ENCODE peak calls at places on chromosomes 7 and 10, in five cellular contexts. R, C, L, S and H are unnamed samples.

GRCh38 chr10:70773965-70774809 is 11.0 kb downstream of the TBATA start:
- DNase-seq in C (no peak), R (no peak), S (peak; percentile 54), L (no peak), H (no peak)

GRCh38 chr7:115359119-115359518 is 437.2 kb downstream of the MDFIC start:
- DNase-seq in L (no peak), S (no peak), R (no peak), C (no peak), H (no peak)

GRCh38 chr7:30148951-30149459 is 14.2 kb downstream of the MTURN start:
- DNase-seq in R (no peak), S (peak; percentile 87), C (no peak), L (no peak), H (no peak)

GRCh38 chr10:78914060-78914378 is 154.7 kb upstream of the ZMIZ1 start:
- DNase-seq in R (no peak), S (peak; percentile 71), C (no peak), L (no peak), H (no peak)

GRCh38 chr7:71843677-71844076 is 568.5 kb downstream of the CALN1 start:
- DNase-seq in L (no peak), C (no peak), S (no peak), R (no peak), H (no peak)

GRCh38 chr7:93890041-93890463 is 501 bp downstream of the TFPI2 start:
- DNase-seq in C (peak; percentile 37), S (peak; percentile 75), L (no peak), R (no peak), H (no peak)

GRCh38 chr7:23530901-23531793 is 634 bp downstream of the TRA2A start:
- DNase-seq in R (peak; percentile 50), S (peak; percentile 91), L (no peak), C (no peak), H (peak; percentile 81)

GRCh38 chr7:11346312-11346711 is 372.6 kb downstream of the PHF14 start:
- DNase-seq in R (no peak), L (no peak), C (no peak), S (no peak), H (no peak)

GRCh38 chr7:15801041-15801440 is 114.6 kb upstream of the MEOX2 start:
- DNase-seq in L (no peak), R (no peak), C (no peak), S (no peak), H (no peak)

GRCh38 chr7:46969303-46970130 is 612.4 kb downstream of the TNS3 start:
- DNase-seq in C (no peak), R (peak; percentile 52), L (no peak), S (no peak), H (no peak)

GRCh38 chr7:132234751-132235150 is 341.5 kb downstream of the PLXNA4 start:
- DNase-seq in C (no peak), S (peak; percentile 6), L (no peak), R (no peak), H (no peak)

GRCh38 chr10:65805993-65806392 is 1119.8 kb upstream of the LRRTM3 start:
- DNase-seq in S (no peak), C (no peak), L (no peak), R (no peak), H (no peak)

GRCh38 chr7:100489824-100490223 is 6.1 kb downstream of the NYAP1 start:
- DNase-seq in R (no peak), C (no peak), S (no peak), L (no peak), H (no peak)

GRCh38 chr7:76244781-76245391 is 43.2 kb downstream of the SRRM3 start:
- DNase-seq in R (no peak), L (no peak), S (no peak), C (no peak), H (no peak)

GRCh38 chr7:127392182-127392565 is 334 bp downstream of the ZNF800 start:
- DNase-seq in C (peak; percentile 67), L (no peak), S (peak; percentile 95), R (peak; percentile 62), H (peak; percentile 51)

GRCh38 chr10:102384053-102384452 is 11.5 kb upstream of the NFKB2 start:
- DNase-seq in S (peak; percentile 10), L (no peak), R (peak; percentile 11), C (no peak), H (no peak)

GRCh38 chr10:106147050-106147449 is 1017.5 kb downstream of the SORCS1 start:
- DNase-seq in S (no peak), C (no peak), R (no peak), L (no peak), H (no peak)

GRCh38 chr7:149664666-149665065 is 108.7 kb downstream of the ZNF467 start:
- DNase-seq in S (no peak), C (no peak), R (no peak), L (no peak), H (no peak)

GRCh38 chr10:110404825-110405224 is 92.9 kb upstream of the DUSP5 start:
- DNase-seq in R (no peak), C (no peak), L (no peak), S (no peak), H (no peak)

GRCh38 chr7:129612112-129613015 is 844 bp downstream of the NRF1 start:
- DNase-seq in L (no peak), R (peak; percentile 49), S (peak; percentile 90), C (peak; percentile 55), H (peak; percentile 74)

GRCh38 chr7:103851357-103851756 is 138.1 kb downstream of the RELN start:
- DNase-seq in C (no peak), L (no peak), R (no peak), S (no peak), H (no peak)

DNA sequence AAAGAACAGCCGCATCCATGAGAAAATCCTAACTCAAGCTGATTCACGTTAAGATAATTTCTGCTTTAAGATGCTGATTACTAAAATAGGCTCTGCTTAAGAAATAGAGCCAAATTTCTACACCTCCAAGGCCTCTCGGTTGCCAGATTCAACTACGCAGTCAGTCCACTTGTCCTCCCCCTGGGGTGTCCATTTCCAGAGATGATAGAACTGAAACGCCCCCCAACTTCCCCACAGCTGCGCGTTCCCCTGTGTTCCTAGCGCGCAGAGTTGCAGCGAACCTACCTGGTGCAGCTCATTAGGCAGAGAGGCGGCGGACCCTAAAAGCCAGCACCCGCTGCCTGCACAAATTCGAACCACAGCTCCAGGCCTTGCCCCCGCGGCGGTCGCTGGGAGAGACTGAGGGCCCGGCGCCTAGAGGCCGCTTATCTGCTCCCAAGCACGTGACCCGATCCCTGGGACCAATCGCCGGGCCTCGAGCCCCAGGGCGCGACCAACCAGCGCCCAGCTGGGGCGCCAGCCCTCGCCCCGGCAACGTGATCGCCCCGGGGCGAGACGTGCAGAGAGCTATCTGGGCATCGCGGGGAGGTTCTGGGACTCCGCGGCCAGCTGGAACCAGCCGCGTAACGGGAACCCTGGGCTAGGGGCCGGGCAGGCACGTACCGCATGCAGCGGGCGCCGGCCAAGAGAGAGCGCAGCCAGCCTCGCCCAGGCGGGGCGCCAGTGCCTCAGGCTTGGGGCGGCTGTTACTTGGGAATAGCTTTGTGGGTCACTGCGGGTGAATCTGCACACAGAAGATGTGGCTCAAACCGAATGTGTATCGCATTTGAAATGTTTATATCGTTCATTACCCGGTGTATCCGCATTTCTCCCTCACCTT is at the start of gene PPP1R3C:
- DNase-seq in C (peak; percentile 92), R (peak; percentile 79), S (peak; percentile 86), L (no peak), H (peak; percentile 82)
- TF ChIP-seq POLR2A in C (peak; percentile 97), R (peak; percentile 64), S (no peak), L (no peak), H (no peak)

GRCh38 chr7:7765422-7765821 is 47.0 kb upstream of the RPA3 start:
- DNase-seq in S (no peak), L (no peak), R (no peak), C (no peak), H (no peak)
- TF ChIP-seq CTCF in S (no peak), L (no peak), R (no peak), C (no peak), H (no peak)

DNA sequence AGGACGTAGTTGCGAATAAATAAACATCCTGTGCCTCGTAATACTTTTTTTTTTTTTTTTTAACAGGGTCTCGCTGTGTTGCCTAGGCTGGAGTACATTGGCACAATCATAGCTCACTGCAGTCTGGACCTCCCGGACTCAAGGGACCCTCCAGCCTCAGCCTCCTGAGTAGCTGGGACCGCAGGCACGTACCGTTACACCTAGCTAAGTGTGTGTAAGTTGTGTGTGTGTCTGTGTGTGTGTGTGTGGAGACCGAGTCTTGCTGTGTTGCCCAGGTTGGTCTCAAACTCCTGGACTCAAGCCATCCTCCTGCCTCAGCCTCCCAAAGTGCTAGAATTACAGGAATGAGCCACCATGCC is 573 bp upstream of the PON2 start:
- DNase-seq in L (no peak), S (peak; percentile 76), C (peak; percentile 12), R (no peak), H (no peak)
- H3K27ac ChIP-seq in L (no peak overlapping the region), S (peak overlapping the region; percentile 87), C (peak overlapping the region; percentile 90), R (peak overlapping the region; percentile 89), H (peak overlapping the region; percentile 78)

DNA sequence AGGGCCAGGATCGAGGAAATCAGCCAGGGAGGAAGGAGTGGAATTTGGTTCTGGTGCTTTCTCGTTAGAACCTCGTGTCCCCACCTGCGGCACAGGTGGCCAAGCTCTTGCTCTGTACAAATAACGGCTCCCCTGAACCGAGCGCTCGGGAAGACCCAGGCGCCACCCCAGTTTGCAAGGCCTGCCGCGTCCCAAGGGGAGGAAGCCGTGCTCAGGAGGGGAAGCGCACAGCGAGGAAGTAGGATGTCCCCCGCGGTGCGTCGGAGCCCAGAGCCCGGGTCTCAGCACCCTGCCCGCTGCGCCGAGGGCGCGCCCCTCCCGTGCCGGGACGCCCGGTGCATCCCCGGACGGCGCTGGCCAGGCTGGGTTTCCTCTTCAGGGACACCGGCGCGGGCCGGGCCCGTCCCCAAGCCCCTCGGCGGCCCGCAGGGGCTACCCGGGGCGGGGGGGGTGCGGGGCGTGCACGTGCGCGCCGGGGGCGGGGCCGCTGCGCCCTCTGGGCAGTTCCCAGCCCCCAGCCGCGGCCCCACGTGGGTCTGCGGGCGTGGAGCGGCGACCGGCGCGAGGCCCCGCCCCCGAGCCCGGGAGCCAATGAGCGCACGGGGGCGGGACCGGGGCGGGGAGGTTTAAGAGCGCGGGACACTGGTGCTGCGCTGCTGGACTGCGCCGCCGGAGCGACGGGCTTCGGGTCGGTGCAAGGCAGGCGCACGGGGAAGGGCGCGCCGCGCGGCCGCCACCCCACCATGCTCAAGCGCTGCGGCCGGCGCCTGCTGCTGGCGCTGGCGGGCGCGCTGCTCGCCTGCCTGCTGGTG is at the start of gene LFNG:
- DNase-seq in C (peak; percentile 90), L (peak; percentile 32), S (peak; percentile 95), R (peak; percentile 92), H (peak; percentile 92)
- TF ChIP-seq POLR2A in C (peak; percentile 89), L (peak; percentile 81), S (peak; percentile 64), R (peak; percentile 80), H (peak; percentile 94)